ENCODE peak calls at places on chromosomes 12 and 14, in five cellular contexts. N is small intestine, C is neuronal stem cell, A is heart right ventricle, I is colonic mucosa. V is an unnamed sample.

GRCh38 chr14:65940056-65940735 is 527.7 kb downstream of the FUT8 start:
- DNase-seq in I (no peak), A (no peak), C (no peak), N (no peak), V (peak; percentile 67)

GRCh38 chr12:124883263-124883876 is 19.7 kb upstream of the SCARB1 start:
- DNase-seq in C (no peak), I (no peak), A (no peak), N (no peak), V (no peak)

GRCh38 chr14:89504602-89505320 is 87.7 kb upstream of the FOXN3 start:
- DNase-seq in A (peak; percentile 17), N (no peak), C (no peak), I (no peak), V (no peak)

GRCh38 chr12:117034691-117035090 is 64.5 kb downstream of the TESC start:
- DNase-seq in N (no peak), A (no peak), C (no peak), I (no peak), V (no peak)

GRCh38 chr12:30725739-30726138 is 29.0 kb downstream of the CAPRIN2 start:
- DNase-seq in I (no peak), N (no peak), A (no peak), C (no peak), V (no peak)

GRCh38 chr14:23364164-23364571 is 804 bp downstream of the EFS start:
- DNase-seq in I (no peak), C (peak; percentile 21), A (no peak), N (no peak), V (no peak)

GRCh38 chr14:70904376-70904775 is 2.9 kb upstream of the PCNX1 start:
- DNase-seq in A (no peak), C (no peak), N (no peak), I (no peak), V (no peak)

GRCh38 chr12:1890119-1890703 is 28.2 kb downstream of the CACNA2D4 start:
- DNase-seq in I (no peak), A (no peak), N (no peak), C (no peak), V (no peak)

GRCh38 chr14:102473559-102473958 is 36.0 kb downstream of the ANKRD9 start:
- DNase-seq in C (no peak), A (no peak), I (no peak), N (no peak), V (no peak)

GRCh38 chr12:76183459-76184186 is 99.1 kb upstream of the NAP1L1 start:
- DNase-seq in C (no peak), I (no peak), A (peak; percentile 5), N (no peak), V (no peak)

GRCh38 chr12:4806439-4807115 is 86.4 kb downstream of the GALNT8 start:
- DNase-seq in N (no peak), I (no peak), A (no peak), C (no peak), V (no peak)

GRCh38 chr14:59131926-59132763 is 56.3 kb upstream of the DAAM1 start:
- DNase-seq in N (no peak), C (no peak), I (no peak), A (no peak), V (no peak)

GRCh38 chr14:66380143-66380542 is 106.0 kb upstream of the CCDC196 start:
- DNase-seq in I (no peak), N (no peak), A (peak; percentile 13), C (no peak), V (no peak)

GRCh38 chr14:46048127-46048526 is 603.5 kb downstream of the RPL10L start:
- DNase-seq in C (peak; percentile 33), N (no peak), A (no peak), I (no peak), V (peak; percentile 41)

GRCh38 chr14:98607341-98607910 is 664.6 kb downstream of the BCL11B start:
- DNase-seq in I (no peak), N (no peak), C (no peak), A (no peak), V (no peak)

GRCh38 chr14:33249361-33249760 is 310.7 kb downstream of the NPAS3 start:
- DNase-seq in A (no peak), I (no peak), N (no peak), C (peak; percentile 78), V (no peak)

GRCh38 chr14:58668848-58669480 is 31.2 kb downstream of the DACT1 start:
- DNase-seq in I (no peak), A (no peak), C (no peak), N (no peak), V (no peak)

GRCh38 chr14:103378042-103378854 is 7.0 kb upstream of the MARK3 start:
- DNase-seq in N (peak; percentile 55), I (no peak), C (no peak), A (no peak), V (no peak)

GRCh38 chr14:92962031-92962830 is 39.3 kb downstream of the CHGA start:
- DNase-seq in C (no peak), I (no peak), N (no peak), A (no peak), V (no peak)

GRCh38 chr12:116066381-116067230 is 210.9 kb downstream of the MED13L start:
- DNase-seq in N (peak; percentile 49), A (peak; percentile 24), C (peak; percentile 23), I (peak; percentile 26), V (peak; percentile 49)

GRCh38 chr14:54503476-54503875 is 6.2 kb upstream of the CGRRF1 start:
- DNase-seq in N (no peak), C (no peak), A (no peak), I (no peak), V (peak; percentile 21)

GRCh38 chr14:97408937-97409860 is 612.0 kb downstream of the VRK1 start:
- DNase-seq in A (no peak), I (no peak), N (peak; percentile 18), C (no peak), V (no peak)

GRCh38 chr14:103628684-103629502 is at the start of gene KLC1:
- DNase-seq in C (peak; percentile 79), N (peak; percentile 75), A (peak; percentile 87), I (peak; percentile 90), V (peak; percentile 85)

GRCh38 chr12:93032748-93033147 is 103.7 kb upstream of the EEA1 start:
- DNase-seq in I (no peak), C (no peak), N (no peak), A (no peak), V (no peak)

GRCh38 chr12:89421093-89421835 is 69.0 kb upstream of the DUSP6 start:
- DNase-seq in A (no peak), I (no peak), C (no peak), N (no peak), V (no peak)

GRCh38 chr12:28424965-28425364 is 234.7 kb downstream of the CCDC91 start:
- DNase-seq in C (no peak), N (peak; percentile 44), I (no peak), A (peak; percentile 74), V (no peak)

GRCh38 chr14:105065280-105066228 is at the start of gene GPR132:
- DNase-seq in A (peak; percentile 34), C (no peak), N (peak; percentile 75), I (peak; percentile 46), V (no peak)

GRCh38 chr14:87847216-87847615 is 145.8 kb downstream of the GALC start:
- DNase-seq in A (no peak), I (no peak), N (no peak), C (no peak), V (no peak)

GRCh38 chr14:90287791-90288190 is 31.4 kb downstream of the PSMC1 start:
- DNase-seq in I (no peak), C (no peak), N (no peak), A (no peak), V (no peak)

DNA sequence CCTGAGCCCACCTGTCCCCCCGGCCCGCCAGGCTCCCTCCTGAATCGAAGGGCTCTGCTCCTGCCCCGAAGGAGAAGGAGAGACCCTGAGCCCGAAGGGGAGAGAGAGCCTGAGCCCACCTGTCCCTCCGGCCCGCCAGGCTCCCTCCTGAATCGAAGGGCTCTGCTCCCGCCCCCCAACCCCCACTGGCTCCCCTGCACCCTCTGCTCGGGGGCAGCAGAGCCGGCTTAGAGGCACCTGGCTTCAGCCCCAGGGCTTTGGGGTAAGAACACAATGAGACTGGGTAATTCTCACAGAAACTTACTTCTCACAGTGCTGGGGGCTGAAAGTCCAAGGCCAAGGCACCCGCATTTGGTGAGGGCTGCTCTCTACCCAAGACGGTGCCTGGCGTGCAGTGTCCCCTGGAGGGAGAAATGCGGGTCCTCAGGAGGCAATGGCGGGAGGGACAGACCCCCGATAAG is 53.1 kb upstream of the FBRSL1 start:
- DNase-seq in C (no peak), N (no peak), A (no peak), I (no peak), V (no peak)
- H3K4me3 ChIP-seq in C (no peak overlapping the region), N (no peak overlapping the region), A (no peak overlapping the region), I (no peak overlapping the region), V (no peak overlapping the region)

DNA sequence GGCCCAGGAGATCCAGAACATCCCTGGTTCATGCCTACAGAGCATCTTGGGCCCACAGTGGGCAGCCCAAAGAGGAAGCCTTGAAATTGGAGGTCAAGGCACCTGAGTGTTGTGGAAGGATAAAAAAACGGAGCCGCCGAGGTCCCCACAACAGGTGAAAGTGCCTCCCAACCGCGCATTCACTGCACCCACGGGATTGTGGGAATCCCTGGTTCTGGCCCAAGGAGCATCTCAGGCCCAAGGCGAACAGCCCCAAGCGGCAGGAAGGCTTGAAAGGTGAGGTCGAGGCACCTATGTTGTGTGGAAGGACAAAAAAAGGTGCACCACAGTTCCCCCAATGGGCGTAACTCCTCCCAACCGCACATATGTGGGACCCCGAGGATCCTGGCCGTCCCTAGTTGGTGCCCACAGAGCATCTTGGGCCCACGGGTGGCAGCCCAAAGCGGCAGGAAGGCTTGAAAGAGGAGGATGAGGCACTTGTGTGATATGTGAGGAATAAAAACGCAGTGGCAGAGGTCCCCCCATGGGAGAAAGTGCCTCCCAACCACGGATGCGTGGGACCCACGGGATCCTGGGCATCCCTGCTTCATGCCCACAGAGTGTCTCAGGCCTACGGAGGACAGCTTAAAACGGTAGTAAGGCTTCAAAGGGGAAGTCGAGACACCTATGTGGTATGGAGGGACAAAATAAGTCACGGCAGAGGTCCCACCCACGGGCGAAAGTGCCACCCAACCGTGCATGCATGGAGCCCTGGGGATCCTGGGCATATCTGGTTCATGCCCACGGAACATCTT is 583.9 kb downstream of the ALG10 start:
- DNase-seq in A (no peak), I (no peak), N (no peak), C (no peak), V (no peak)
- H3K9me3 ChIP-seq in A (peaks cover 36% of the 10 kb centered on the region), I (no peaks in the 10 kb centered on the region), N (no peaks in the 10 kb centered on the region), C (peaks cover 56% of the 10 kb centered on the region), V (no peaks in the 10 kb centered on the region)

DNA sequence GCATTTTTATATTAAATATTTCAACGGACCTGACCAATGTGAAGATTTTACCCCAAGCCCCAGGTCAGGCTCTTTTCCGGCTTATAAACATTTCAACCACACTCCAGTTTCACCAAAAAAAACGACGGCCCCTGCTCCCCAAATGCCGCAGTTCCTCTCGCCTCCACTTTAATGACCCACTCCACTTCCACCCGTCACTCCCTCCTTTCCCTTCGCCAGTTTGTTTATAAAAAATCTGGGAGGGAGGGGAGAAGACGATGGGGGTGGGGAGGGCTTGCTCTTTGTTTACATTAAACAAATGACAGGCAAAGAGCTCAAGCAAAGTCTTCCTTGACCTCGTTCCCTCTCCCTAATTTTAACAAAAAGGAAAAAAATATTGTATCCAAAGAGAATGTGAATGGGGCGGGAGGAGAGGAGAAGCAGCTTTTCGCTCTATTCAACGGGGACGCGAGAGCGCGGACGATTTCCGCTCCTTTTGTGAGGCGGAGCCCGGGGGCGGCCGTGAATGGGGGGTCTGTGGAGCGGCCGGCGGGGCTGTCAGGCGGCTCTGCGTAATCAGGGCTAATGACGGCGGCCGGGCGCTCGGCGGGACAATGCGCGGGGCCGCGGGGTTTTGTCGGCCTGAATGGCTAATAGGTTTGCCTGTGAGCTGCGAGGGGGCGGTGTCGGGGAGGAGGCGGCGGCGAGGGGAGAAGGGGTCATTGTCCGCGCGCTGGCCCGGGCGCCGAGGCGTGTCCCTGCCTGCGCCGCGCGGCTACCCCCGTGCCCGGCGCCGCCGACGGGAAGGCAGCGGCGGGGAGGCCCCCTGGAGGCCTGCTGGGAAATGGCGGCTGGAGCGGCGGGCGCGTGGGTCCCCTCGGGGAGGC is 5.7 kb downstream of the SIX6 start:
- DNase-seq in I (no peak), A (no peak), N (no peak), C (peak; percentile 94), V (peak; percentile 80)
- H3K4me1 ChIP-seq in I (no peaks in the 10 kb centered on the region), A (peaks cover 33% of the 10 kb centered on the region), N (peaks cover 7% of the 10 kb centered on the region), C (peaks cover 4% of the 10 kb centered on the region), V (no peaks in the 10 kb centered on the region)

GRCh38 chr12:54497883-54498282 is 331 bp downstream of the NCKAP1L start:
- DNase-seq in N (no peak), C (no peak), I (no peak), A (no peak), V (no peak)
- H3K4me3 ChIP-seq in N (peak overlapping the region; percentile 20), C (no peak overlapping the region), I (peak overlapping the region; percentile 33), A (peak overlapping the region; percentile 7), V (no peak overlapping the region)

V was measured in HAP-1.